ENCODE peak calls at places on chromosome 1, in four cellular contexts. V is T follicular helper cell, T is psoas muscle, F is thoracic aorta. Q is an unnamed sample.
A peak's percentile ranks its signal among the peaks of the same experiment; 100 is the strongest.

GRCh38 chr1:43525995-43526394 is 4.7 kb upstream of the PTPRF start:
- DNase-seq in T (no peak), V (no peak), F (no peak), Q (no peak)

GRCh38 chr1:189429610-189430009 is 1048.1 kb downstream of the BRINP3 start:
- DNase-seq in T (no peak), V (no peak), F (no peak), Q (no peak)

GRCh38 chr1:245810181-245810727 is 655.5 kb downstream of the KIF26B start:
- DNase-seq in T (no peak), V (no peak), F (no peak), Q (no peak)

GRCh38 chr1:156069490-156070455 is 8.8 kb downstream of the RAB25 start:
- DNase-seq in F (no peak), T (no peak), V (no peak), Q (no peak)

GRCh38 chr1:108199231-108199657 is 899 bp downstream of the SLC25A24 start:
- DNase-seq in T (no peak), V (no peak), F (no peak), Q (no peak)

GRCh38 chr1:151165281-151165737 is 393 bp downstream of the LYSMD1 start:
- DNase-seq in F (no peak), T (peak; percentile 52), V (no peak), Q (no peak)

GRCh38 chr1:94725566-94725965 is 94.6 kb upstream of the SLC44A3 start:
- DNase-seq in T (no peak), V (no peak), F (no peak), Q (no peak)

GRCh38 chr1:219567341-219567947 is 45.5 kb downstream of the ZC3H11B start:
- DNase-seq in F (no peak), T (no peak), V (no peak), Q (no peak)

GRCh38 chr1:5917591-5918274 is 74.5 kb downstream of the NPHP4 start:
- DNase-seq in T (no peak), F (no peak), V (no peak), Q (no peak)

GRCh38 chr1:54027848-54028247 is 9.9 kb upstream of the LDLRAD1 start:
- DNase-seq in F (no peak), V (no peak), T (no peak), Q (no peak)

GRCh38 chr1:67768480-67768879 is 64.8 kb downstream of the GNG12 start:
- DNase-seq in V (no peak), F (no peak), T (no peak), Q (no peak)

GRCh38 chr1:40625076-40625475 is 40.4 kb downstream of the RIMS3 start:
- DNase-seq in T (no peak), F (no peak), V (no peak), Q (peak; percentile 26)

GRCh38 chr1:76949503-76949902 is 82.2 kb downstream of the ST6GALNAC5 start:
- DNase-seq in F (no peak), V (no peak), T (no peak), Q (no peak)